ENCODE peak calls at places on chromosomes 12 and 14, in five cellular contexts. R is CD8-positive, alpha-beta memory T cell; S is RWPE1; L is NCI-H510A treated with DMSO at 0.1 percent for 48 hours; J is mesendoderm. W is an unnamed sample.

GRCh38 chr14:90760591-90761316 is 55.5 kb downstream of the TTC7B start:
- DNase-seq in R (no peak), S (no peak), L (peak; percentile 44), J (peak; percentile 82), W (peak; percentile 61)

GRCh38 chr12:15688838-15689237 is 100.3 kb downstream of the EPS8 start:
- DNase-seq in R (no peak), S (no peak), L (no peak), J (no peak), W (peak; percentile 68)

GRCh38 chr12:105671720-105672119 is 341.2 kb downstream of the C12orf75 start:
- DNase-seq in R (no peak), S (no peak), L (no peak), J (no peak), W (no peak)

GRCh38 chr12:100827901-100828520 is 33.4 kb downstream of the ANO4 start:
- DNase-seq in R (no peak), S (peak; percentile 41), L (peak; percentile 62), J (peak; percentile 55), W (peak; percentile 61)

GRCh38 chr14:39581474-39581873 is 149.2 kb upstream of the FBXO33 start:
- DNase-seq in R (no peak), S (no peak), L (peak; percentile 12), J (no peak), W (no peak)

GRCh38 chr14:91971188-91971778 is 23.8 kb upstream of the FBLN5 start:
- DNase-seq in R (no peak), S (no peak), L (no peak), J (no peak), W (no peak)

GRCh38 chr12:8890313-8891084 is 23.8 kb upstream of the PHC1 start:
- DNase-seq in R (peak; percentile 31), S (peak; percentile 61), L (peak; percentile 59), J (peak; percentile 78), W (peak; percentile 91)

GRCh38 chr12:119179335-119180021 is 747 bp downstream of the HSPB8 start:
- DNase-seq in R (no peak), S (peak; percentile 30), L (no peak), J (peak; percentile 96), W (peak; percentile 94)

GRCh38 chr14:100237735-100238418 is 1.1 kb upstream of the YY1 start:
- DNase-seq in R (peak; percentile 20), S (peak; percentile 54), L (peak; percentile 35), J (peak; percentile 68), W (peak; percentile 83)

GRCh38 chr12:81450920-81451739 is 308.0 kb downstream of the PPFIA2 start:
- DNase-seq in R (no peak), S (peak; percentile 42), L (peak; percentile 19), J (peak; percentile 93), W (peak; percentile 89)

GRCh38 chr12:117695956-117696355 is 272.8 kb downstream of the KSR2 start:
- DNase-seq in R (no peak), S (no peak), L (peak; percentile 67), J (no peak), W (no peak)

GRCh38 chr12:122891661-122892525 is 4.0 kb downstream of the VPS37B start:
- DNase-seq in R (no peak), S (no peak), L (no peak), J (peak; percentile 67), W (peak; percentile 75)

GRCh38 chr14:50668008-50668851 is at the start of gene SAV1:
- DNase-seq in R (peak; percentile 24), S (peak; percentile 52), L (peak; percentile 75), J (peak; percentile 89), W (peak; percentile 93)

GRCh38 chr12:98699568-98699967 is 54.5 kb downstream of the APAF1 start:
- DNase-seq in R (no peak), S (no peak), L (no peak), J (no peak), W (no peak)

W was measured in endodermal cell.